ENCODE peak calls at places on chromosomes 4 and X, in six cellular contexts. Z is tibial artery; S is IMR-90; L is heart right ventricle; A is BE2C; K is CD8-positive, alpha-beta memory T cell. B is an unnamed sample.

GRCh38 chr4:91984466-91984865 is 319.3 kb upstream of the GRID2 start:
- DNase-seq in Z (no peak), S (no peak), L (no peak), A (no peak), K (no peak), B (no peak)

GRCh38 chr4:52142816-52143215 is 91.7 kb downstream of the SPATA18 start:
- DNase-seq in Z (no peak), S (no peak), L (no peak), A (no peak), K (no peak), B (no peak)

GRCh38 chr4:178814908-178815307 is 1372.7 kb upstream of the AGA start:
- DNase-seq in Z (no peak), S (no peak), L (no peak), A (no peak), K (no peak), B (no peak)

GRCh38 chr4:25859429-25860148 is 3.2 kb downstream of the SEL1L3 start:
- DNase-seq in Z (no peak), S (no peak), L (no peak), A (no peak), K (peak; percentile 65), B (no peak)

GRCh38 chrX:37825225-37825842 is 22.0 kb downstream of the DYNLT3 start:
- DNase-seq in Z (peak; percentile 39), S (peak; percentile 38), L (no peak), A (peak; percentile 26), K (peak; percentile 44), B (no peak)

GRCh38 chr4:79688696-79689095 is 280.7 kb upstream of the GK2 start:
- DNase-seq in Z (no peak), S (no peak), L (no peak), A (no peak), K (no peak), B (no peak)

GRCh38 chrX:74383611-74384010 is 37.7 kb upstream of the SLC16A2 start:
- DNase-seq in Z (peak; percentile 20), S (peak; percentile 59), L (peak; percentile 10), A (peak; percentile 8), K (no peak), B (peak; percentile 27)

GRCh38 chr4:107468812-107469211 is 251.2 kb downstream of the PAPSS1 start:
- DNase-seq in Z (no peak), S (no peak), L (no peak), A (no peak), K (no peak), B (no peak)

GRCh38 chr4:137524642-137525384 is 7.5 kb downstream of the PCDH18 start:
- DNase-seq in Z (no peak), S (peak; percentile 37), L (no peak), A (no peak), K (no peak), B (no peak)

GRCh38 chrX:118240359-118240758 is 105.5 kb upstream of the WDR44 start:
- DNase-seq in Z (no peak), S (no peak), L (no peak), A (no peak), K (no peak), B (peak; percentile 13)

GRCh38 chr4:74370912-74371311 is 6.0 kb downstream of the EREG start:
- DNase-seq in Z (no peak), S (peak; percentile 64), L (no peak), A (peak; percentile 26), K (no peak), B (no peak)

GRCh38 chrX:51955200-51955599 is 61.8 kb downstream of the MAGED1 start:
- DNase-seq in Z (no peak), S (no peak), L (no peak), A (no peak), K (no peak), B (no peak)

GRCh38 chr4:6782846-6783110 is 251 bp downstream of the KIAA0232 start:
- DNase-seq in Z (no peak), S (no peak), L (no peak), A (no peak), K (no peak), B (no peak)

GRCh38 chr4:6788123-6788522 is 5.6 kb downstream of the KIAA0232 start:
- DNase-seq in Z (no peak), S (no peak), L (no peak), A (no peak), K (no peak), B (no peak)

GRCh38 chr4:6783111-6783981 is 819 bp downstream of the KIAA0232 start:
- DNase-seq in Z (peak; percentile 84), S (peak; percentile 79), L (peak; percentile 92), A (peak; percentile 92), K (peak; percentile 85), B (peak; percentile 94)

GRCh38 chr4:6782147-6782845 is at the start of gene KIAA0232:
- DNase-seq in Z (peak; percentile 89), S (peak; percentile 93), L (peak; percentile 92), A (peak; percentile 92), K (peak; percentile 91), B (peak; percentile 95)

DNA sequence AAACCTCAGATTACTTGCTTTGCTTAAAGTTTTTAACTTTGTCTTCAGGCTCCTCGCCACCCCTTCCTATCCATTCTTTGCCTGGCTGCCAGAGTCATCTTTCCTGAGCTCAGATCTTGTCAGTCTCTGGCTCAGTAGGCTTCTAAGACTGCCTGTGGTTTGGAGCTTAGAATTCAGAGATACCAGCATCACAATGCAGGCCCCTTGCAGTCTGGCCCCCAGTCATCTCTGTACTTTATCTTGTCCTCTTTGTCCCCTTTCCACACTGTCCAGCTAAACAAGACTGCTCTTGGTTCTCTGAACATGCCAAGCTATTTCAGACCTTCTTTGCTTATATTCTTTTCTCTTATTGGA is 3.0 kb downstream of the KIAA0232 start:
- DNase-seq in Z (no peak), S (no peak), L (no peak), A (no peak), K (no peak), B (no peak)
- H3K36me3 ChIP-seq in Z (no peaks in the 10 kb centered on the region), S (no peaks in the 10 kb centered on the region), L (no peaks in the 10 kb centered on the region), A (peaks cover 6% of the 10 kb centered on the region), K (no peaks in the 10 kb centered on the region), B (no peaks in the 10 kb centered on the region)

GRCh38 chrX:110136136-110136535 is 133.2 kb downstream of the TMEM164 start:
- DNase-seq in Z (no peak), S (no peak), L (no peak), A (no peak), K (no peak), B (no peak)
- H3K27me3 ChIP-seq in Z (no peaks in the 10 kb centered on the region), S (no peaks in the 10 kb centered on the region), L (no peaks in the 10 kb centered on the region), A (no peaks in the 10 kb centered on the region), K (no peaks in the 10 kb centered on the region), B (no peaks in the 10 kb centered on the region)

DNA sequence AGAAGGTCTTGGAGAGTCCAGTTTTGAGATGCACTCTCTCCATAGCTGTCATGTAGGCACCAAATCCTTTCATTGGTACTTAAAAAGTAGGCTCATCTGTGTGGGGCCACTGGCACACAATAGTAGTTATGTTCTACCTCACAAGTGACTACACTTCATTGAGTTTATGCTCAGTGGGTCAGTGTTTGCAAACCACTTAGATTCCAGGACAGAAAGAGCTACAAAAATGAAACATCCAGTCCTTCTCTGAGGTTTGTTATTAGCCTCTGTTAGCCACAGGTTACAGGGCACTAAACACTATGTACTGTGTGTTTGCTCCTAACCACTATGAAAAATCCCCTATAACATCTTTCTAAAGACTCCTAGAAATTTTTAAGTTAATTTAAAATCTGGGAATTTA is 13.8 kb downstream of the RAB28 start:
- DNase-seq in Z (no peak), S (no peak), L (no peak), A (no peak), K (no peak), B (no peak)
- H3K36me3 ChIP-seq in Z (no peaks in the 10 kb centered on the region), S (no peaks in the 10 kb centered on the region), L (no peaks in the 10 kb centered on the region), A (peaks cover 3% of the 10 kb centered on the region), K (no peaks in the 10 kb centered on the region), B (no peaks in the 10 kb centered on the region)

GRCh38 chr4:173509031-173510001 is 20.7 kb downstream of the HAND2 start:
- DNase-seq in Z (no peak), S (no peak), L (peak; percentile 72), A (no peak), K (no peak), B (peak; percentile 81)

GRCh38 chr4:173508386-173509002 is 21.5 kb downstream of the HAND2 start:
- DNase-seq in Z (peak; percentile 19), S (no peak), L (no peak), A (no peak), K (no peak), B (no peak)

GRCh38 chr4:173507471-173508385 is 22.3 kb downstream of the HAND2 start:
- DNase-seq in Z (peak; percentile 13), S (no peak), L (no peak), A (no peak), K (no peak), B (no peak)

GRCh38 chr4:173505924-173506779 is 23.9 kb downstream of the HAND2 start:
- DNase-seq in Z (peak; percentile 66), S (peak; percentile 45), L (peak; percentile 66), A (peak; percentile 71), K (no peak), B (peak; percentile 77)

DNA sequence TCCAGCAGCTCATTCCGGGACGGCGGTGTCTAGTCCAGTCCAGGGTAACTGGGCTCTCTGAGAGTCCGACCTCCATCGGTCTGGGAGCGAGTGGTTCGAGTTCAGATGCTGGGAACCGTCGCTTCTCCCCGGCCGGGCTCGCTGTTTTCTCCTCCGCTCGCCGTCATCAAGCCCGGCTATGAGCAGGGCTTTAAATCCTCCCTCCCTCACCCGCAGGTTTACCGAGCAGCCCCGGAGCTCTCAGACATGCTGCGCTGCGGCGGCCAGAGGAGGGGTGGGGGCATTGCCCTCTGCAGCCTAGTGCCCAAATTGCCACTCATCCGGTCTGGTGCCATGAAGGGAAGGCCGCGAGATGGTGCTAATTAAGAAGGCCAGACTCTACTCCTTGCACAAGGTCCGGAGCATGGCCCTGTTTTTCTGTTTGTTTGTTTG is 23.2 kb downstream of the HAND2 start:
- DNase-seq in Z (no peak), S (no peak), L (peak; percentile 54), A (no peak), K (no peak), B (no peak)
- H3K27me3 ChIP-seq in Z (no peaks in the 10 kb centered on the region), S (peaks cover 79% of the 10 kb centered on the region), L (peaks cover 39% of the 10 kb centered on the region), A (no peaks in the 10 kb centered on the region), K (peaks cover 48% of the 10 kb centered on the region), B (no peaks in the 10 kb centered on the region)

GRCh38 chr4:102585329-102585728 is 84.2 kb downstream of the NFKB1 start:
- DNase-seq in Z (no peak), S (peak; percentile 13), L (no peak), A (no peak), K (no peak), B (no peak)

GRCh38 chr4:102578270-102578669 is 77.1 kb downstream of the NFKB1 start:
- DNase-seq in Z (no peak), S (no peak), L (no peak), A (no peak), K (no peak), B (no peak)

GRCh38 chr4:102579794-102580462 is 78.8 kb downstream of the NFKB1 start:
- DNase-seq in Z (no peak), S (no peak), L (no peak), A (no peak), K (no peak), B (no peak)

GRCh38 chr4:102578819-102579218 is 77.7 kb downstream of the NFKB1 start:
- DNase-seq in Z (no peak), S (no peak), L (no peak), A (no peak), K (peak; percentile 23), B (no peak)

DNA sequence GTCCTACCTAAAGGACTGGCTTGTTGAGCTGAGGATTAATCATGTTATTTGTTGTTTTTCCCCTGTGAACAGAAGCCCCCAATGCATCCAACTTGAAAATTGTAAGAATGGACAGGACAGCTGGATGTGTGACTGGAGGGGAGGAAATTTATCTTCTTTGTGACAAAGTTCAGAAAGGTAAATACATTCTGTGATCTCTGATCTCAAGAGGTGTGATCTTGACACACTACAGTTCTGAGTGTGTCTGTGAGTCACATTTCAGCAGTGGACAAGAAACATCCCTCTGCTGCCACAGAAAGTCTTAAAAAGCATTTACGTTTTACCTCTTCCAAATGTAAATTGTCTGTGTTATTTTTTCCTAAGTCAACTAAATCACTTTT is 79.3 kb downstream of the NFKB1 start:
- DNase-seq in Z (no peak), S (no peak), L (no peak), A (no peak), K (no peak), B (no peak)
- H3K36me3 ChIP-seq in Z (peaks cover 48% of the 10 kb centered on the region), S (peaks cover 25% of the 10 kb centered on the region), L (no peaks in the 10 kb centered on the region), A (peaks cover 14% of the 10 kb centered on the region), K (peaks cover 25% of the 10 kb centered on the region), B (no peaks in the 10 kb centered on the region)

B was measured in ovary.